ENCODE peak calls at places on chromosomes 12 and 14, in ten cellular contexts. I, W, D, E, M, S, X, G, P and H are unnamed samples.

GRCh38 chr12:122106891-122107660 is 28.5 kb downstream of the MLXIP start:
- DNase-seq in I (peak), W (no peak), D (no peak), E (peak), M (peak), S (no peak), X (no peak), G (no peak), P (no peak), H (no peak)

GRCh38 chr12:105256921-105257320 is 20.9 kb upstream of the APPL2 start:
- DNase-seq in I (no peak), W (no peak), D (no peak), E (no peak), M (peak), S (no peak), X (no peak), G (peak), P (no peak), H (no peak)

GRCh38 chr12:110109037-110109836 is 14.9 kb upstream of the IFT81 start:
- DNase-seq in I (peak), W (peak), D (peak), E (peak), M (peak), S (peak), X (no peak), G (peak), P (peak), H (peak)

GRCh38 chr14:88804035-88804434 is 11.3 kb upstream of the EML5 start:
- DNase-seq in I (no peak), W (no peak), D (no peak), E (no peak), M (no peak), S (no peak), X (no peak), G (no peak), P (no peak), H (no peak)

GRCh38 chr12:113263431-113263963 is 42.2 kb downstream of the TPCN1 start:
- DNase-seq in I (no peak), W (no peak), D (peak), E (no peak), M (no peak), S (no peak), X (no peak), G (no peak), P (no peak), H (no peak)

GRCh38 chr14:41873379-41874034 is 266.8 kb downstream of the LRFN5 start:
- DNase-seq in I (no peak), W (no peak), D (no peak), E (no peak), M (peak), S (no peak), X (no peak), G (peak), P (no peak), H (no peak)

GRCh38 chr14:64700290-64700689 is 3.9 kb upstream of the PLEKHG3 start:
- DNase-seq in I (no peak), W (no peak), D (no peak), E (no peak), M (no peak), S (no peak), X (no peak), G (no peak), P (no peak), H (no peak)

GRCh38 chr12:69662764-69663163 is 36.3 kb downstream of the BEST3 start:
- DNase-seq in I (no peak), W (no peak), D (no peak), E (no peak), M (no peak), S (no peak), X (no peak), G (no peak), P (no peak), H (no peak)

GRCh38 chr12:54156578-54156977 is 32.2 kb downstream of the SMUG1 start:
- DNase-seq in I (no peak), W (no peak), D (no peak), E (no peak), M (no peak), S (no peak), X (no peak), G (no peak), P (no peak), H (no peak)

GRCh38 chr14:74405663-74406062 is 20.3 kb downstream of the SYNDIG1L start:
- DNase-seq in I (no peak), W (no peak), D (no peak), E (no peak), M (no peak), S (no peak), X (no peak), G (no peak), P (no peak), H (no peak)

GRCh38 chr12:13573698-13574321 is 377.3 kb downstream of the EMP1 start:
- DNase-seq in I (no peak), W (no peak), D (no peak), E (no peak), M (peak), S (peak), X (no peak), G (peak), P (no peak), H (no peak)

GRCh38 chr12:85639834-85640233 is 196.4 kb downstream of the RASSF9 start:
- DNase-seq in I (no peak), W (no peak), D (no peak), E (no peak), M (no peak), S (no peak), X (no peak), G (no peak), P (no peak), H (no peak)

GRCh38 chr12:69929125-69929524 is 104.1 kb downstream of the MYRFL start:
- DNase-seq in I (no peak), W (no peak), D (no peak), E (no peak), M (no peak), S (no peak), X (no peak), G (peak), P (no peak), H (no peak)

GRCh38 chr12:1350055-1350933 is 244.1 kb downstream of the FBXL14 start:
- DNase-seq in I (no peak), W (no peak), D (peak), E (no peak), M (peak), S (no peak), X (no peak), G (peak), P (no peak), H (no peak)

GRCh38 chr14:97640031-97640430 is 842.8 kb downstream of the VRK1 start:
- DNase-seq in I (no peak), W (no peak), D (no peak), E (no peak), M (no peak), S (no peak), X (no peak), G (no peak), P (no peak), H (no peak)

GRCh38 chr14:69101331-69101826 is 51.5 kb downstream of the DCAF5 start:
- DNase-seq in I (no peak), W (no peak), D (no peak), E (no peak), M (peak), S (peak), X (no peak), G (peak), P (no peak), H (no peak)

GRCh38 chr12:119319638-119320037 is 14.9 kb upstream of the CCDC60 start:
- DNase-seq in I (no peak), W (no peak), D (no peak), E (no peak), M (no peak), S (no peak), X (no peak), G (no peak), P (no peak), H (no peak)

GRCh38 chr14:99887407-99887806 is 94.2 kb downstream of the EML1 start:
- DNase-seq in I (no peak), W (no peak), D (no peak), E (no peak), M (no peak), S (no peak), X (no peak), G (no peak), P (no peak), H (no peak)

GRCh38 chr12:44812062-44812461 is 64.1 kb downstream of the NELL2 start:
- DNase-seq in I (no peak), W (no peak), D (no peak), E (no peak), M (no peak), S (no peak), X (no peak), G (no peak), P (no peak), H (no peak)

GRCh38 chr12:50006754-50007442 is 18.4 kb downstream of the RACGAP1 start:
- DNase-seq in I (no peak), W (no peak), D (no peak), E (no peak), M (no peak), S (no peak), X (no peak), G (no peak), P (no peak), H (no peak)

GRCh38 chr14:89767861-89768268 is 186.7 kb downstream of the EFCAB11 start:
- DNase-seq in I (no peak), W (no peak), D (no peak), E (no peak), M (peak), S (no peak), X (no peak), G (peak), P (peak), H (peak)

GRCh38 chr12:53750812-53751335 is 905 bp downstream of the CISTR start:
- DNase-seq in I (peak), W (no peak), D (peak), E (peak), M (no peak), S (no peak), X (no peak), G (peak), P (peak), H (no peak)

GRCh38 chr12:53049582-53050318 is at the start of gene TNS2:
- DNase-seq in I (peak), W (peak), D (peak), E (peak), M (peak), S (no peak), X (no peak), G (peak), P (peak), H (peak)

GRCh38 chr12:22709292-22709691 is 84.3 kb downstream of the ETNK1 start:
- DNase-seq in I (no peak), W (no peak), D (no peak), E (no peak), M (peak), S (peak), X (no peak), G (peak), P (no peak), H (no peak)

GRCh38 chr12:16096273-16096849 is 181.1 kb downstream of the SLC15A5 start:
- DNase-seq in I (no peak), W (no peak), D (no peak), E (no peak), M (no peak), S (no peak), X (no peak), G (no peak), P (no peak), H (no peak)

GRCh38 chr12:76236640-76237039 is 111.6 kb downstream of the BBS10 start:
- DNase-seq in I (no peak), W (no peak), D (no peak), E (no peak), M (no peak), S (peak), X (no peak), G (peak), P (no peak), H (no peak)

GRCh38 chr12:9214536-9214935 is 6.3 kb upstream of the PZP start:
- DNase-seq in I (no peak), W (no peak), D (no peak), E (no peak), M (no peak), S (no peak), X (no peak), G (no peak), P (no peak), H (no peak)

GRCh38 chr12:46831335-46832083 is 5.7 kb upstream of the SLC38A4 start:
- DNase-seq in I (peak), W (no peak), D (no peak), E (peak), M (peak), S (no peak), X (no peak), G (no peak), P (peak), H (peak)

GRCh38 chr12:113048716-113049127 is 7.8 kb upstream of the DTX1 start:
- DNase-seq in I (peak), W (peak), D (no peak), E (no peak), M (peak), S (peak), X (no peak), G (peak), P (peak), H (peak)

GRCh38 chr14:75860561-75861160 is 121.1 kb downstream of the TGFB3 start:
- DNase-seq in I (no peak), W (no peak), D (no peak), E (no peak), M (no peak), S (no peak), X (no peak), G (no peak), P (no peak), H (no peak)

GRCh38 chr12:130799051-130799450 is 40.0 kb downstream of the STX2 start:
- DNase-seq in I (no peak), W (no peak), D (no peak), E (no peak), M (no peak), S (no peak), X (no peak), G (no peak), P (no peak), H (no peak)

GRCh38 chr14:72404998-72405397 is 472.8 kb downstream of the RGS6 start:
- DNase-seq in I (no peak), W (no peak), D (no peak), E (no peak), M (no peak), S (no peak), X (no peak), G (no peak), P (no peak), H (no peak)

GRCh38 chr12:14256139-14256538 is 109.3 kb upstream of the ATF7IP start:
- DNase-seq in I (no peak), W (no peak), D (no peak), E (no peak), M (peak), S (no peak), X (no peak), G (peak), P (no peak), H (no peak)

GRCh38 chr14:61560323-61560722 is 135.0 kb upstream of the HIF1A start:
- DNase-seq in I (no peak), W (no peak), D (no peak), E (no peak), M (peak), S (no peak), X (no peak), G (peak), P (no peak), H (no peak)

GRCh38 chr14:61559641-61560201 is 135.6 kb upstream of the HIF1A start:
- DNase-seq in I (no peak), W (no peak), D (no peak), E (no peak), M (no peak), S (peak), X (no peak), G (no peak), P (no peak), H (no peak)

GRCh38 chr14:61562321-61563161 is 132.8 kb upstream of the HIF1A start:
- DNase-seq in I (no peak), W (no peak), D (no peak), E (no peak), M (peak), S (peak), X (no peak), G (peak), P (no peak), H (peak)

GRCh38 chr14:61561657-61562276 is 133.5 kb upstream of the HIF1A start:
- DNase-seq in I (peak), W (no peak), D (peak), E (peak), M (peak), S (peak), X (no peak), G (peak), P (peak), H (peak)

GRCh38 chr14:61561144-61561543 is 134.2 kb upstream of the HIF1A start:
- DNase-seq in I (no peak), W (no peak), D (no peak), E (no peak), M (peak), S (peak), X (no peak), G (peak), P (no peak), H (no peak)
- TF ChIP-seq CTCF in I (no peak), W (no peak), D (no peak), E (no peak), M (peak), S (peak), X (peak), G (peak), P (no peak), H (no peak)

GRCh38 chr12:56157201-56158028 is 744 bp upstream of the MYL6 start:
- DNase-seq in I (peak), W (peak), D (peak), E (peak), M (peak), S (peak), X (peak), G (peak), P (peak), H (peak)
- TF ChIP-seq CTCF in I (peak), W (peak), D (peak), E (peak), M (peak), S (peak), X (peak), G (peak), P (peak), H (peak)

DNA sequence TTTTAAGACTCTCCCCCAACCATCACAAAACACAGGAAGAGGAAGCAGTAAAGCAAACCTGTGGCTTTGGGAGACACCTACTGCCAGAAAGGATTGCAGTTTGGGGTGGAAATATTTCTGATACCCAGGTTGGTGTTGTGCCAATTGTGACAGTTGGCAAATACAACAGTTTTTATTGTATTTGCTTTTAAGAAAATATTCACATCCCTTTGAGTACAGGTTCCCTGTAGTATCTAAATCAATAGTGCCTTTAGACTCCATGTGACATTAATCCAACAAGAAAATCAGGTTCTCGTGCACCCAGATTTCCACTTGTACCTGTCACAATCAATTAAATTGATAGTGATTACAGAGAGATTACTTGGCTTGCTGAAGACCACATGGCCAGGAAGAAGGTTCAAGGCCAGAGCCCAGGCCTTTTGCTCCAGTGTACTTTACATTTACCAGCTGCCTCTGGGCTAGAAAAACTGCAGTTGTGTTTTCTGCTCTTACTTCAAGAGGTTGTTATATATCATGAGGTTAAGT is 361.2 kb downstream of the ATP23 start:
- DNase-seq in I (no peak), W (no peak), D (no peak), E (no peak), M (no peak), S (no peak), X (no peak), G (no peak), P (no peak), H (peak)
- TF ChIP-seq CTCF in I (peak), W (no peak), D (no peak), E (peak), M (no peak), S (peak), X (peak), G (no peak), P (no peak), H (no peak)

GRCh38 chr14:104095426-104096310 is 10.2 kb downstream of the ASPG start:
- DNase-seq in I (no peak), W (no peak), D (peak), E (peak), M (no peak), S (no peak), X (no peak), G (no peak), P (no peak), H (no peak)

GRCh38 chr14:104094709-104095425 is 9.4 kb downstream of the ASPG start:
- DNase-seq in I (no peak), W (peak), D (peak), E (peak), M (peak), S (peak), X (peak), G (peak), P (peak), H (peak)

GRCh38 chr14:104096318-104096717 is 10.8 kb downstream of the ASPG start:
- DNase-seq in I (no peak), W (no peak), D (peak), E (peak), M (no peak), S (no peak), X (no peak), G (no peak), P (no peak), H (no peak)

GRCh38 chr14:104098272-104099095 is 13.0 kb downstream of the ASPG start:
- DNase-seq in I (no peak), W (no peak), D (peak), E (no peak), M (no peak), S (no peak), X (no peak), G (no peak), P (no peak), H (no peak)

GRCh38 chr14:104096751-104097700 is 11.5 kb downstream of the ASPG start:
- DNase-seq in I (no peak), W (no peak), D (peak), E (peak), M (no peak), S (no peak), X (no peak), G (no peak), P (peak), H (no peak)
- TF ChIP-seq CTCF in I (no peak), W (no peak), D (no peak), E (peak), M (no peak), S (no peak), X (peak), G (no peak), P (peak), H (no peak)